ENCODE peak calls at places on chromosomes 4 and X, in seven cellular contexts. One of them, this sample, is unnamed.

GRCh38 chr4:88827442-88827841 is 129.8 kb upstream of the NAP1L5 start:
- DNase-seq in suprapubic skin: no peak
- DNase-seq in NCI-H1092 treated with DMSO at 0.1 percent for 48 hours: no peak
- DNase-seq in A549: no peak
- DNase-seq in LoVo: no peak
- DNase-seq in KG1: no peak
- DNase-seq in Right ventricle myocardium superior: no peak
- DNase-seq in this sample: no peak

GRCh38 chr4:121583396-121583795 is 113.4 kb downstream of the ANXA5 start:
- DNase-seq in suprapubic skin: no peak
- DNase-seq in NCI-H1092 treated with DMSO at 0.1 percent for 48 hours: no peak
- DNase-seq in A549: no peak
- DNase-seq in LoVo: no peak
- DNase-seq in KG1: no peak
- DNase-seq in Right ventricle myocardium superior: no peak
- DNase-seq in this sample: no peak

GRCh38 chr4:36900446-36900987 is 344.0 kb upstream of the NWD2 start:
- DNase-seq in suprapubic skin: no peak
- DNase-seq in NCI-H1092 treated with DMSO at 0.1 percent for 48 hours: no peak
- DNase-seq in A549: no peak
- DNase-seq in LoVo: no peak
- DNase-seq in KG1: no peak
- DNase-seq in Right ventricle myocardium superior: no peak
- DNase-seq in this sample: no peak

GRCh38 chr4:118905546-118905945 is 16.9 kb downstream of the SYNPO2 start:
- DNase-seq in suprapubic skin: no peak
- DNase-seq in NCI-H1092 treated with DMSO at 0.1 percent for 48 hours: no peak
- DNase-seq in A549: no peak
- DNase-seq in LoVo: no peak
- DNase-seq in KG1: no peak
- DNase-seq in Right ventricle myocardium superior: no peak
- DNase-seq in this sample: peak; percentile 17

GRCh38 chr4:99715286-99715685 is 57.7 kb upstream of the C4orf54 start:
- DNase-seq in suprapubic skin: no peak
- DNase-seq in NCI-H1092 treated with DMSO at 0.1 percent for 48 hours: no peak
- DNase-seq in A549: no peak
- DNase-seq in LoVo: no peak
- DNase-seq in KG1: no peak
- DNase-seq in Right ventricle myocardium superior: no peak
- DNase-seq in this sample: peak; percentile 23

GRCh38 chrX:7083468-7084396 is 63.8 kb upstream of the STS start:
- DNase-seq in suprapubic skin: no peak
- DNase-seq in NCI-H1092 treated with DMSO at 0.1 percent for 48 hours: no peak
- DNase-seq in A549: no peak
- DNase-seq in LoVo: peak; percentile 59
- DNase-seq in KG1: no peak
- DNase-seq in Right ventricle myocardium superior: no peak
- DNase-seq in this sample: no peak

GRCh38 chrX:148933881-148934280 is 433.5 kb downstream of the AFF2 start:
- DNase-seq in suprapubic skin: no peak
- DNase-seq in NCI-H1092 treated with DMSO at 0.1 percent for 48 hours: no peak
- DNase-seq in A549: no peak
- DNase-seq in LoVo: no peak
- DNase-seq in KG1: no peak
- DNase-seq in Right ventricle myocardium superior: no peak
- DNase-seq in this sample: no peak

GRCh38 chr4:173288698-173289350 is 45.3 kb downstream of the HMGB2 start:
- DNase-seq in suprapubic skin: no peak
- DNase-seq in NCI-H1092 treated with DMSO at 0.1 percent for 48 hours: no peak
- DNase-seq in A549: no peak
- DNase-seq in LoVo: no peak
- DNase-seq in KG1: no peak
- DNase-seq in Right ventricle myocardium superior: no peak
- DNase-seq in this sample: no peak

GRCh38 chr4:89784686-89785227 is 52.2 kb downstream of the SNCA start:
- DNase-seq in suprapubic skin: no peak
- DNase-seq in NCI-H1092 treated with DMSO at 0.1 percent for 48 hours: no peak
- DNase-seq in A549: no peak
- DNase-seq in LoVo: no peak
- DNase-seq in KG1: no peak
- DNase-seq in Right ventricle myocardium superior: no peak
- DNase-seq in this sample: no peak

GRCh38 chrX:139931646-139932076 is 1.2 kb downstream of the ATP11C start:
- DNase-seq in suprapubic skin: peak; percentile 66
- DNase-seq in NCI-H1092 treated with DMSO at 0.1 percent for 48 hours: no peak
- DNase-seq in A549: no peak
- DNase-seq in LoVo: peak; percentile 1
- DNase-seq in KG1: no peak
- DNase-seq in Right ventricle myocardium superior: no peak
- DNase-seq in this sample: no peak

GRCh38 chr4:137635108-137635507 is 102.8 kb upstream of the PCDH18 start:
- DNase-seq in suprapubic skin: no peak
- DNase-seq in NCI-H1092 treated with DMSO at 0.1 percent for 48 hours: no peak
- DNase-seq in A549: no peak
- DNase-seq in LoVo: no peak
- DNase-seq in KG1: no peak
- DNase-seq in Right ventricle myocardium superior: no peak
- DNase-seq in this sample: no peak

GRCh38 chrX:118226060-118226428 is 109.4 kb upstream of the KLHL13 start:
- DNase-seq in suprapubic skin: no peak
- DNase-seq in NCI-H1092 treated with DMSO at 0.1 percent for 48 hours: peak; percentile 64
- DNase-seq in A549: peak; percentile 11
- DNase-seq in LoVo: peak; percentile 6
- DNase-seq in KG1: no peak
- DNase-seq in Right ventricle myocardium superior: no peak
- DNase-seq in this sample: no peak